ENCODE peak calls at places on chromosomes 3 and 15, in ten cellular contexts. L is GM12865, F is bronchial epithelial cell, A is foreskin fibroblast, O is epithelial cell of esophagus, Q is stomach, X is colonic mucosa, V is transverse colon, I is A549, G is heart left ventricle. T is an unnamed sample.

GRCh38 chr3:5095879-5096278 is 26.2 kb upstream of the ARL8B start:
- DNase-seq in I (no peak), A (no peak), L (no peak), F (no peak), X (no peak), O (no peak), V (no peak), G (peak), Q (no peak), T (no peak)

GRCh38 chr3:32238816-32239637 is 547 bp downstream of the CMTM8 start:
- DNase-seq in F (no peak), X (peak), A (peak), O (peak), I (peak), L (peak), G (peak), V (peak), Q (peak), T (no peak)

GRCh38 chr15:57324590-57324890 is 51.8 kb upstream of the CGNL1 start:
- DNase-seq in O (no peak), I (no peak), L (no peak), F (no peak), Q (no peak), V (no peak), A (no peak), X (no peak), G (no peak), T (no peak)

GRCh38 chr15:36797128-36797527 is 217.7 kb downstream of the CDIN1 start:
- DNase-seq in Q (no peak), X (no peak), I (no peak), G (no peak), O (no peak), A (no peak), F (no peak), V (no peak), L (no peak), T (no peak)

GRCh38 chr3:194375921-194376570 is 6.5 kb upstream of the LRRC15 start:
- DNase-seq in I (no peak), Q (no peak), L (no peak), G (no peak), O (no peak), F (no peak), A (no peak), X (no peak), V (no peak), T (no peak)

GRCh38 chr15:93088200-93088980 is 621 bp downstream of the RGMA start:
- DNase-seq in X (no peak), L (no peak), F (no peak), A (no peak), Q (no peak), G (peak), I (peak), V (no peak), O (peak), T (no peak)

GRCh38 chr3:48236531-48236930 is 4.4 kb upstream of the ZNF589 start:
- DNase-seq in G (no peak), X (no peak), I (no peak), L (no peak), F (no peak), O (no peak), V (no peak), A (no peak), Q (no peak), T (no peak)

GRCh38 chr3:197408177-197408957 is 110.0 kb upstream of the DLG1 start:
- DNase-seq in Q (no peak), V (no peak), O (no peak), F (peak), X (no peak), A (no peak), I (no peak), G (no peak), L (no peak), T (no peak)

GRCh38 chr3:9696480-9697220 is 7.0 kb upstream of the CPNE9 start:
- DNase-seq in I (no peak), A (no peak), X (no peak), L (no peak), V (no peak), G (no peak), Q (no peak), F (no peak), O (no peak), T (no peak)

GRCh38 chr3:103966749-103967148 is 1400.0 kb upstream of the ALCAM start:
- DNase-seq in F (no peak), X (no peak), Q (no peak), V (no peak), L (no peak), A (no peak), G (no peak), O (no peak), I (no peak), T (no peak)

GRCh38 chr15:30962079-30962478 is 29.3 kb downstream of the MTMR10 start:
- DNase-seq in Q (no peak), A (no peak), V (no peak), G (peak), L (no peak), O (peak), X (no peak), I (no peak), F (peak), T (no peak)

GRCh38 chr3:170038434-170039110 is 777 bp downstream of the GPR160 start:
- DNase-seq in V (peak), A (no peak), G (no peak), Q (peak), F (no peak), X (peak), O (peak), I (no peak), L (peak), T (no peak)

GRCh38 chr3:170644711-170645110 is 58.8 kb upstream of the SLC7A14 start:
- DNase-seq in A (peak), G (no peak), X (no peak), L (no peak), I (no peak), Q (peak), F (no peak), V (no peak), O (no peak), T (no peak)

GRCh38 chr15:26773485-26773877 is 615 bp upstream of the GABRB3 start:
- DNase-seq in G (no peak), A (no peak), L (no peak), I (peak), X (no peak), F (no peak), Q (no peak), V (no peak), O (no peak), T (no peak)

GRCh38 chr3:116188231-116188785 is 257.0 kb downstream of the LSAMP start:
- DNase-seq in F (peak), O (peak), V (no peak), A (peak), Q (no peak), X (no peak), L (no peak), G (no peak), I (no peak), T (no peak)

GRCh38 chr3:14126017-14126902 is 1.4 kb downstream of the TMEM43 start:
- DNase-seq in G (peak), X (no peak), I (no peak), V (no peak), Q (no peak), O (peak), F (no peak), L (no peak), A (no peak), T (no peak)

GRCh38 chr15:57153140-57153539 is 223.2 kb upstream of the CGNL1 start:
- DNase-seq in O (peak), V (no peak), X (no peak), F (peak), I (no peak), Q (no peak), L (peak), A (no peak), G (no peak), T (no peak)

GRCh38 chr3:82145742-82146141 is 384.3 kb upstream of the GBE1 start:
- DNase-seq in A (no peak), F (peak), X (no peak), V (no peak), G (no peak), O (peak), Q (no peak), L (no peak), I (no peak), T (no peak)

GRCh38 chr15:101620645-101621044 is 31.5 kb downstream of the TM2D3 start:
- DNase-seq in A (no peak), V (no peak), Q (no peak), G (no peak), X (no peak), O (no peak), I (no peak), L (peak), F (no peak), T (no peak)
- H3K4me3 ChIP-seq in A (no peak), V (no peak), Q (no peak), G (no peak), X (no peak), O (no peak), I (no peak), L (no peak), F (no peak), T (no peak)

GRCh38 chr3:123960791-123961507 is at the start of gene CCDC14:
- DNase-seq in L (peak), X (peak), Q (peak), G (peak), I (peak), F (peak), V (peak), A (peak), O (peak), T (peak)

GRCh38 chr3:123961508-123961856 is 453 bp upstream of the CCDC14 start:
- DNase-seq in V (no peak), O (no peak), F (no peak), X (no peak), G (no peak), A (no peak), Q (no peak), L (no peak), I (no peak), T (no peak)
- TF ChIP-seq CTCF in V (no peak), O (no peak), F (no peak), X (no peak), G (no peak), A (no peak), Q (no peak), L (no peak), I (no peak), T (no peak)

DNA sequence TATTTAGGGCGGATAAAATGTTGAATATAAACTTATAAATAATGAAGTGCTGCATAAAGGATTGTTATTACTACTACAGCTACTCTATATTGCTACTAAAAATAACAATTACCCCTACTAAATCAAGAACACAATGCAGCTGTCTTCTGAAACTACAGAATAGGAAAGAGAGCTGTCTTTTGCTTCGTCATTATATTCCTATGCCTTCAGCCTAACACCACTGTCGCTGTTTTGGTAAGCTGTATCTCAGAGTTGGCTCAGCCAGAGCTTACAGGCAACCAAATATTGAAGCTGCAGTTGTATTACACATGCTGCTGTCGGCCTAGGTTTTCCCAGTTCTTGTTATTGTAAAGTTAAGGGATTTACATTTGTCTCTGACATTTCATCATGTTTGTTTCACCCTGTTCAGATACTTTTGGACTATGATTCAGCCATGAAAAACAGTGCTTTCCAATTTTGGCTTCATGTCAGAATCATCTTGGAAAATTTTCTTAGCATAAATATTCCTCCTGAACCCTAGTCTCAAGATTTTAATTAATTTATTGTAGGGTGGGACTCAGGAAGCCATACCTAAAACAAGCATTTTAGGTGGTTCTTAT is 31.3 kb upstream of the LPP start:
- DNase-seq in O (no peak), X (no peak), I (no peak), F (no peak), V (no peak), L (no peak), A (no peak), Q (no peak), G (no peak), T (no peak)
- H3K4me3 ChIP-seq in O (no peak), X (no peak), I (no peak), F (no peak), V (no peak), L (no peak), A (no peak), Q (no peak), G (no peak), T (no peak)

DNA sequence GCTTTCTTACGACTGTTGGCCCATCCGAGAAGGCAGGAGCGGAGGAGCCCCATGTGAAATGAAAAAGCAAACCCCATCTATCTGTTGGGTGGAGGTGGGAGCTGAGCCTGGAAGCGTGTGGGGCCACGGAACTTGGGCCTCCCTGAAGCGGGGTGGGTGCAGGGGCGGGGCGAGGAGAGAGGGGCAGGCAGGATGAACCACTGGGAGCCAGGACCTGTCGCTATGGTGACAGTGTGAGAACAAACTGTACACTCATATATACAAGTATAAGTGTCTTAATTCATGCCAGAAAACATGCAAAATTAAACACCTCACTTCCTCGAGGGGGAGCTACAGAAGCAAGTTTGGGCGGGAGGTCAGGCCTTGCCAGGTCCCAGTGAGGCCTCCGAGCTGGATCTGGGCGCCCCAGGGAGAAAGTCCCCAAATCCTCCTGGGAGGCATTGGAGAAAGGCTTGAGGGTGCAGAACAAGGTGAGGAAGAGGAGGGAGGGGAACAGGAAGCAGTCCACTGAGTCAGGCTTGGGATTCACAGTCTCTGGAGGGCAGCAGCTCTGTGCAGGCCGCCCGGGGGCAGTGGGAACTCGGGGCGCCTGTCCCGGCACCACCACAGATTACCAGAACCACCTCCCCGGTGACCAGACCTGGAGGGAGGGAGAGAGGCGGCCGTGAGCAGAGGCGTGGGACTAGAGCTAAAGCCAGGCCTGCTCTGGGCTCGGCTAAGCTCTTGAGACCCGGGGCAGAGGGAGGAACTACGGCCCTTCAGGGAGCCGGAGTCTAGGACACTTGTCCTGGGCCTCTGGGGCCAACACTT is 34.8 kb downstream of the RBPMS2 start:
- DNase-seq in F (peak), L (peak), V (peak), G (peak), O (peak), Q (no peak), I (peak), X (peak), A (peak), T (no peak)
- TF ChIP-seq CTCF in F (peak), L (peak), V (no peak), G (peak), O (peak), Q (no peak), I (no peak), X (no peak), A (peak), T (peak)

DNA sequence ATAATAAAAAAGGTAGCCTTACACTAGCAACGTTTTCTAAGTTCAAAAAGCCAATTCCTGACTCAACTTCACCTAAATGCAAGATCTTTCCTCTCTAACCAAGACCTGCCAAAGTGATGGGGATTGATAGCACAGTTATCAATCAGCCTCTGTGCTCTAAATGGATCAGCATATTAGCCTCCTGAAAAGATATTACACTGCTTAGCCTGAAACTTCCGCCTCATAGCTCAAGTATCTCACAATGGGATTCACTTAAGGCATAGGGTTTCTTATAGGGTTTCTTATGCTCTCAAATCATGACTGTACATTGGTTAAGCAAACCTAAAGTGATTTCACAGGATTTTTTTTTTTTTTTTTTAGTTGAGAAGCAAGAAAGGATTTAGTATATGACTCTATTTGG is 439 bp upstream of the SLC9A9 start:
- DNase-seq in X (no peak), F (no peak), I (no peak), O (no peak), Q (no peak), A (no peak), V (no peak), L (no peak), G (no peak), T (no peak)
- H3K4me3 ChIP-seq in X (no peak), F (no peak), I (no peak), O (no peak), Q (peak), A (peak), V (peak), L (peak), G (peak), T (no peak)

GRCh38 chr3:151067158-151067557 is 18.3 kb upstream of the MED12L start:
- DNase-seq in A (no peak), O (no peak), X (no peak), Q (no peak), V (no peak), L (peak), I (no peak), G (no peak), F (peak), T (no peak)
- TF ChIP-seq CTCF in A (no peak), O (no peak), X (no peak), Q (no peak), V (no peak), L (peak), I (peak), G (no peak), F (no peak), T (no peak)

GRCh38 chr15:85330941-85331588 is 49.3 kb upstream of the AKAP13 start:
- DNase-seq in G (peak), Q (peak), A (peak), O (peak), X (peak), F (peak), I (peak), V (peak), L (peak), T (peak)

GRCh38 chr15:85333132-85333831 is 47.1 kb upstream of the AKAP13 start:
- DNase-seq in Q (no peak), V (no peak), O (no peak), X (no peak), G (no peak), I (no peak), L (no peak), A (peak), F (no peak), T (peak)

GRCh38 chr15:85329561-85330421 is 50.6 kb upstream of the AKAP13 start:
- DNase-seq in F (no peak), V (peak), Q (no peak), L (peak), G (no peak), I (peak), X (peak), A (peak), O (no peak), T (no peak)

GRCh38 chr15:85334241-85334640 is 46.2 kb upstream of the AKAP13 start:
- DNase-seq in X (no peak), Q (no peak), G (no peak), F (no peak), I (no peak), O (no peak), V (no peak), L (no peak), A (no peak), T (no peak)

DNA sequence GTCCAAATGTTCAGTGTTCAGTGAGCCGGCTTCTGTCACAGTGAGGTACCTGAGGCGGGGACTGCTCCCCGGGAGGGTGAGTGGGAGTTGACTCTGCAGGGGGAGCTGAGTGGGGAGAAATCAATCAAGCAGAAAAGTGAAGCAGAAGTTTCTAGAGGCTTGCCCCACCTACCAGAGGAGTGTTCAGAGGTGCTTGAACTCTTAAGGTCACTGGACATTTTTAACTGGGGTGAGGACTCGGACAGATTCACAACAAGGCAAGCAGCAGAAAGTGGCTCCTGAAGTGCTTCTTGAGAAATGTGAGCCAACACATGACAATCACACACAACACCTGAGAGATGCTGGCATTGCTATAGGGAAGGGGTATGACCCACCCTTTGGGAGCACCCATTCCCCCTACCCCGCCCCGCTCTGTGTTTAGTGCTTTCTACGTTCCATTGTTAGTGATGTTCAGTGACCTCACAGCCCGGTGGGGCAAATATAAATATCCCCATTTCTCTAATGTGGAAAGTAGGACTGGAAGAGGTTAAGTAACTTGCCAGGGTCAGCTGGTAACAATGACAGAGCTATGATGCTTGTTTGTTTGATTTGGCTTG is 48.6 kb upstream of the AKAP13 start:
- DNase-seq in L (peak), F (no peak), O (no peak), I (no peak), G (no peak), V (no peak), Q (no peak), X (no peak), A (no peak), T (no peak)
- H3K4me3 ChIP-seq in L (peak), F (no peak), O (no peak), I (no peak), G (no peak), V (no peak), Q (no peak), X (no peak), A (no peak), T (no peak)

GRCh38 chr3:155352900-155353490 is 59.5 kb upstream of the STRIT1 start:
- DNase-seq in F (peak), X (no peak), L (peak), I (peak), A (no peak), O (peak), V (no peak), G (no peak), Q (no peak), T (peak)
- TF ChIP-seq CTCF in F (peak), X (peak), L (peak), I (peak), A (peak), O (peak), V (peak), G (peak), Q (peak), T (no peak)

DNA sequence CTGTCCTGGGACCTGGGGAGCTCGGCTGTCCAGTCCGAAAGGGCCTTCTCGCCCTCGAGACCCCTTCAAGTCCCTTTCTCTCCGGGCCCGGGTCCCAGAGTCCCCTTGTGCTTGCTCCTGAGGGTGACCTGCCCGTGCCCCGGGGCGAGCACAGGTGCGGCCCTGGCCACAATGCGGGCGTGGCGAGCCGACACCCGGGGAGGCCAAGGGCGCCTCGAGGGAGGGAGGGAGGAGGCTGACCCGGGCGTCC is 828 bp upstream of the MEF2A start:
- DNase-seq in X (no peak), Q (no peak), I (no peak), G (no peak), F (no peak), O (peak), A (no peak), V (no peak), L (no peak), T (no peak)
- H3K4me3 ChIP-seq in X (peak), Q (peak), I (peak), G (peak), F (peak), O (peak), A (peak), V (peak), L (peak), T (peak)

GRCh38 chr15:72272997-72273352 is 621 bp upstream of the PARP6 start:
- DNase-seq in L (no peak), G (no peak), F (no peak), O (no peak), A (no peak), Q (no peak), V (no peak), X (no peak), I (no peak), T (no peak)
- TF ChIP-seq CTCF in L (no peak), G (peak), F (no peak), O (no peak), A (no peak), Q (no peak), V (no peak), X (no peak), I (no peak), T (no peak)

T was measured in AG09309.